ENCODE peak calls at places on chromosomes 5 and 9, in five cellular contexts. Q is HepG2, C is K562, E is H1, P is GM12891. Y is an unnamed sample.

GRCh38 chr5:158378931-158379330 is 520.0 kb upstream of the CLINT1 start:
- DNase-seq in Q (no peak), C (no peak), E (no peak), P (no peak), Y (no peak)

GRCh38 chr5:131525805-131526204 is 109.2 kb downstream of the RAPGEF6 start:
- DNase-seq in Q (no peak), C (no peak), E (no peak), P (no peak), Y (no peak)

GRCh38 chr5:1003296-1003937 is 5.2 kb upstream of the NKD2 start:
- DNase-seq in Q (no peak), C (no peak), E (no peak), P (no peak), Y (no peak)

GRCh38 chr5:116577064-116577788 is 2.6 kb upstream of the SEMA6A start:
- DNase-seq in Q (no peak), C (no peak), E (no peak), P (peak; percentile 32), Y (peak; percentile 35)

GRCh38 chr9:134731497-134732391 is 90.1 kb downstream of the COL5A1 start:
- DNase-seq in Q (no peak), C (no peak), E (no peak), P (no peak), Y (no peak)

GRCh38 chr5:171432076-171432475 is 12.6 kb downstream of the FGF18 start:
- DNase-seq in Q (no peak), C (no peak), E (no peak), P (no peak), Y (no peak)

GRCh38 chr5:121630402-121630801 is 221.3 kb upstream of the FTMT start:
- DNase-seq in Q (peak; percentile 18), C (peak; percentile 2), E (no peak), P (no peak), Y (no peak)

GRCh38 chr9:126860757-126861466 is 473 bp downstream of the ZBTB34 start:
- DNase-seq in Q (no peak), C (peak; percentile 49), E (no peak), P (peak; percentile 29), Y (no peak)

GRCh38 chr5:133610489-133611356 is 1.6 kb downstream of the FSTL4 start:
- DNase-seq in Q (peak; percentile 23), C (peak; percentile 59), E (no peak), P (peak; percentile 61), Y (peak; percentile 46)

GRCh38 chr5:136020383-136021015 is 8.3 kb upstream of the TGFBI start:
- DNase-seq in Q (peak; percentile 39), C (peak; percentile 6), E (no peak), P (no peak), Y (no peak)

GRCh38 chr5:179699640-179700298 is 1.0 kb downstream of the CANX start:
- DNase-seq in Q (peak; percentile 57), C (peak; percentile 60), E (no peak), P (no peak), Y (no peak)
- TF ChIP-seq POLR2A in Q (peak; percentile 85), C (no peak), E (peak; percentile 40), P (peak; percentile 76), Y (peak; percentile 86)

GRCh38 chr5:100232730-100233129 is 302.4 kb upstream of the FAM174A start:
- DNase-seq in Q (no peak), C (no peak), E (no peak), P (no peak), Y (no peak)
- TF ChIP-seq POLR2AphosphoS5 in Q (no peak), C (no peak), E (no peak), P (no peak), Y (no peak)

GRCh38 chr5:179763215-179763945 is 30.4 kb upstream of the LTC4S start:
- DNase-seq in Q (peak; percentile 77), C (peak; percentile 84), E (no peak), P (no peak), Y (no peak)

GRCh38 chr5:179766021-179766725 is 27.6 kb upstream of the LTC4S start:
- DNase-seq in Q (no peak), C (peak; percentile 73), E (no peak), P (no peak), Y (no peak)

GRCh38 chr5:179762781-179763176 is 30.2 kb downstream of the MAML1 start:
- DNase-seq in Q (no peak), C (no peak), E (no peak), P (no peak), Y (no peak)

GRCh38 chr5:179766726-179767455 is 26.9 kb upstream of the LTC4S start:
- DNase-seq in Q (no peak), C (no peak), E (no peak), P (no peak), Y (no peak)

DNA sequence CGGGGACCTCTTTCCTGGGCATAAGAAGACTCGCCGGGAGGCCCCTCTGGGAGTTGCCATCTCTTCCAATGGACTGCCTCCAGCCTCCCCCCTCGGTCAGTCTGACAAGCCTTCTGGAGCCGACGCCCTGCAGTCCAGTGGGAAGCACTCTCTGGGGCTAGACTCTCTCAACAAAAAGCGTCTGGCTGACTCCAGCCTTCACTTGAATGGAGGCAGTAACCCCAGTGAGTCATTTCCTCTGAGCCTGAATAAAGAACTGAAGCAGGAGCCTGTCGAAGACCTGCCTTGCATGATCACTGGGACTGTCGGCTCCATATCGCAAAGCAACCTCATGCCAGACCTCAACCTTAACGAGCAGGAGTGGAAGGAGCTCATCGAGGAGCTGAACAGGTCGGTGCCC is 28.4 kb upstream of the LTC4S start:
- DNase-seq in Q (no peak), C (peak; percentile 70), E (no peak), P (no peak), Y (no peak)
- TF ChIP-seq TAF1 in Q (no peak), C (no peak), E (no peak), P (no peak), Y (no peak)

GRCh38 chr9:34126207-34127034 is at the start of gene DCAF12:
- DNase-seq in Q (peak; percentile 85), C (peak; percentile 93), E (peak; percentile 64), P (peak; percentile 89), Y (peak; percentile 84)
- TF ChIP-seq POLR2A in Q (peak; percentile 77), C (peak; percentile 91), E (peak; percentile 66), P (peak; percentile 37), Y (peak; percentile 68)

GRCh38 chr9:91234523-91234922 is 127.2 kb downstream of the AUH start:
- DNase-seq in Q (no peak), C (no peak), E (no peak), P (no peak), Y (no peak)
- TF ChIP-seq POLR2AphosphoS5 in Q (no peak), C (no peak), E (no peak), P (no peak), Y (no peak)

GRCh38 chr5:125181159-125181558 is 434.7 kb upstream of the ZNF608 start:
- DNase-seq in Q (no peak), C (no peak), E (no peak), P (no peak), Y (no peak)
- TF ChIP-seq TAF1 in Q (no peak), C (no peak), E (no peak), P (no peak), Y (no peak)

DNA sequence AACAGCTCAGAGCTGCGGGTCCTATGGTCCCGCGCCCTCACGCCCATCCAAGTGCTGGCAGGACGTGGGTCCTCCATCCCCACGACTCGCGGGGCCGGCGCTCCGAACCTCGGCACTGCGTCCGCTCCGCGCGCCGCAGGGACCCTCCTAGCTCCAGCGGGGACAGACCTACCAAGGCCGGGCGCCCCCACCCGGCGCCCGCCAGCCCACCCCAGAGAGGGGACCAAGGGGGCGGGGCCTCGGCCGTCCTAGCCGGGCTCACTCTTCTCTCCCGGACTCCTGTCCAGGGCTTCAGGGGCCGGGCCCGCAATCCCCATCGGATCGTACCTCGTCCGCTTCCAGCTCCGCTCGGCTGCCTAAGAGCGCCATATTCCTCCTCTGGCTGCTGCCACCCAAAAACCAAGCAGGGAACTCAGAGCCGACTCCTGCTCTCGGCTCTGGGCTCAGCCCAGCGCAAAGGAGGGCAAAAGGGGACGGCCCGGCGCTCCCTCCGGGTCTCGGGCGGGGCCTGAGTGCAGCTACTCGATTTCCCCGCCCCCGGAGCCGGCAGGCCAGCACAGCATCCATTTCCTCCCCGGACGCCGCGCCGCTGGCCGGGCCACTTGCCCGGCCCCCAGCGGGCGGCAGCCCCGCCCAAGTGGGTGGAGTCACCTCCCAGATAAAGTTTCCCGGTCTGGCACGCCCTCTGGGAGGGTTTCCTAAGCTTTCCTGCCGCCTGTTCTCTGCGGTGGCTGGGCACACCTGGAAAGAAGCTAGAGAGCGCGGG is at the start of gene TTC39B:
- DNase-seq in Q (peak; percentile 87), C (peak; percentile 89), E (peak; percentile 82), P (peak; percentile 65), Y (peak; percentile 71)
- TF ChIP-seq POLR2A in Q (peak; percentile 70), C (no peak), E (no peak), P (no peak), Y (no peak)

GRCh38 chr9:21708225-21708624 is 94.2 kb upstream of the MTAP start:
- DNase-seq in Q (no peak), C (no peak), E (no peak), P (no peak), Y (no peak)

GRCh38 chr9:21710792-21711191 is 91.6 kb upstream of the MTAP start:
- DNase-seq in Q (no peak), C (no peak), E (no peak), P (no peak), Y (no peak)

GRCh38 chr9:21708846-21709245 is 93.6 kb upstream of the MTAP start:
- DNase-seq in Q (no peak), C (no peak), E (no peak), P (no peak), Y (no peak)

GRCh38 chr9:21709464-21710058 is 92.9 kb upstream of the MTAP start:
- DNase-seq in Q (peak; percentile 37), C (no peak), E (no peak), P (no peak), Y (no peak)

GRCh38 chr9:21711504-21711903 is 90.9 kb upstream of the MTAP start:
- DNase-seq in Q (no peak), C (no peak), E (no peak), P (no peak), Y (no peak)
- TF ChIP-seq POLR2AphosphoS5 in Q (no peak), C (no peak), E (no peak), P (no peak), Y (no peak)

GRCh38 chr5:159456722-159457462 is 126.6 kb upstream of the IL12B start:
- DNase-seq in Q (no peak), C (no peak), E (no peak), P (peak; percentile 38), Y (peak; percentile 37)
- TF ChIP-seq TAF1 in Q (no peak), C (no peak), E (no peak), P (no peak), Y (no peak)